ENCODE peak calls at places on chromosome 6, in four cellular contexts. V is NCI-H1417; C is gastrocnemius medialis; F is activated CD4-positive, alpha-beta T cell treated with anti-CD3 and anti-CD28 coated beads for 36 hours. P is an unnamed sample.
A peak's percentile ranks its signal among the peaks of the same experiment; 100 is the strongest.

GRCh38 chr6:118663993-118664985 is 12.9 kb upstream of the CEP85L start:
- DNase-seq in F (peak; percentile 24), V (peak; percentile 34), C (no peak), P (no peak)

GRCh38 chr6:38776515-38776914 is 61.4 kb downstream of the DNAH8 start:
- DNase-seq in F (no peak), V (no peak), C (no peak), P (peak; percentile 46)

GRCh38 chr6:134425521-134426316 is 107.8 kb upstream of the SGK1 start:
- DNase-seq in C (no peak), F (no peak), V (no peak), P (no peak)

GRCh38 chr6:37679539-37680476 is 17.9 kb downstream of the MDGA1 start:
- DNase-seq in F (no peak), C (peak; percentile 77), V (peak; percentile 63), P (no peak)

GRCh38 chr6:14559754-14560527 is 442.4 kb downstream of the CD83 start:
- DNase-seq in C (no peak), V (no peak), F (no peak), P (no peak)

GRCh38 chr6:141580988-141581387 is 551.7 kb upstream of the GJE1 start:
- DNase-seq in F (no peak), C (no peak), V (no peak), P (peak; percentile 50)

GRCh38 chr6:87743454-87743853 is 41.4 kb upstream of the AKIRIN2 start:
- DNase-seq in V (no peak), C (no peak), F (no peak), P (no peak)

GRCh38 chr6:127439718-127440117 is 19.5 kb downstream of the KIAA0408 start:
- DNase-seq in C (peak; percentile 47), F (no peak), V (no peak), P (no peak)

GRCh38 chr6:130008236-130008873 is 10.0 kb upstream of the L3MBTL3 start:
- DNase-seq in C (no peak), F (no peak), V (no peak), P (no peak)

P was measured in HT1080.